ENCODE peak calls at places on chromosomes 12 and 14, in ten cellular contexts. B, P, U, O, R, W, M, C, Y and X are unnamed samples.

GRCh38 chr14:20434701-20435453 is 1.1 kb downstream of the KLHL33 start:
- DNase-seq in P (no peak), U (peak; percentile 18), B (no peak), W (no peak), Y (peak; percentile 44), M (no peak), O (no peak), C (no peak), R (peak; percentile 76), X (no peak)

GRCh38 chr12:62738611-62739010 is 196.3 kb downstream of the PPM1H start:
- DNase-seq in R (no peak), M (no peak), Y (no peak), B (no peak), C (no peak), W (no peak), O (no peak), U (no peak), P (no peak), X (no peak)

GRCh38 chr12:15444523-15444922 is 122.2 kb downstream of the PTPRO start:
- DNase-seq in W (no peak), M (no peak), O (no peak), R (no peak), P (no peak), U (no peak), Y (no peak), B (no peak), C (no peak), X (no peak)

GRCh38 chr12:32761716-32762115 is 6.0 kb upstream of the YARS2 start:
- DNase-seq in P (no peak), O (no peak), M (no peak), U (no peak), R (no peak), C (no peak), W (no peak), B (peak; percentile 73), Y (no peak), X (no peak)

GRCh38 chr12:71938728-71939385 is at the start of gene TPH2:
- DNase-seq in M (peak; percentile 31), W (peak; percentile 5), Y (peak; percentile 30), B (peak; percentile 81), U (peak; percentile 9), O (no peak), P (no peak), R (no peak), C (peak; percentile 31), X (peak; percentile 73)

GRCh38 chr12:98228619-98229538 is 286.5 kb upstream of the TMPO start:
- DNase-seq in O (no peak), R (no peak), Y (no peak), W (no peak), B (no peak), M (no peak), P (no peak), C (no peak), U (no peak), X (no peak)

GRCh38 chr12:15299947-15300346 is 22.4 kb upstream of the PTPRO start:
- DNase-seq in P (no peak), C (no peak), W (no peak), B (no peak), R (no peak), M (no peak), O (no peak), Y (no peak), U (no peak), X (no peak)

GRCh38 chr14:53493895-53494294 is 340.8 kb upstream of the DDHD1 start:
- DNase-seq in P (no peak), U (no peak), R (no peak), C (no peak), O (no peak), B (no peak), W (no peak), Y (no peak), M (no peak), X (no peak)

GRCh38 chr14:39432179-39432618 is at the start of gene FBXO33:
- DNase-seq in Y (peak; percentile 97), M (peak; percentile 92), R (peak; percentile 99), O (peak; percentile 76), P (peak; percentile 87), C (peak; percentile 97), B (peak; percentile 96), W (peak; percentile 88), U (peak; percentile 98), X (peak; percentile 98)

GRCh38 chr14:39430762-39431415 is 1.3 kb downstream of the FBXO33 start:
- DNase-seq in U (no peak), Y (no peak), O (no peak), W (no peak), B (peak; percentile 69), R (no peak), P (no peak), C (no peak), M (no peak), X (peak; percentile 67)

GRCh38 chr14:39432619-39433451 is 602 bp upstream of the FBXO33 start:
- DNase-seq in C (peak; percentile 94), Y (peak; percentile 92), B (peak; percentile 77), U (peak; percentile 95), P (peak; percentile 75), O (peak; percentile 64), W (peak; percentile 44), R (peak; percentile 97), M (peak; percentile 89), X (peak; percentile 80)

GRCh38 chr14:39433452-39433813 is 1.2 kb upstream of the FBXO33 start:
- DNase-seq in B (no peak), Y (no peak), O (no peak), R (no peak), U (no peak), M (no peak), P (no peak), C (no peak), W (no peak), X (no peak)

DNA sequence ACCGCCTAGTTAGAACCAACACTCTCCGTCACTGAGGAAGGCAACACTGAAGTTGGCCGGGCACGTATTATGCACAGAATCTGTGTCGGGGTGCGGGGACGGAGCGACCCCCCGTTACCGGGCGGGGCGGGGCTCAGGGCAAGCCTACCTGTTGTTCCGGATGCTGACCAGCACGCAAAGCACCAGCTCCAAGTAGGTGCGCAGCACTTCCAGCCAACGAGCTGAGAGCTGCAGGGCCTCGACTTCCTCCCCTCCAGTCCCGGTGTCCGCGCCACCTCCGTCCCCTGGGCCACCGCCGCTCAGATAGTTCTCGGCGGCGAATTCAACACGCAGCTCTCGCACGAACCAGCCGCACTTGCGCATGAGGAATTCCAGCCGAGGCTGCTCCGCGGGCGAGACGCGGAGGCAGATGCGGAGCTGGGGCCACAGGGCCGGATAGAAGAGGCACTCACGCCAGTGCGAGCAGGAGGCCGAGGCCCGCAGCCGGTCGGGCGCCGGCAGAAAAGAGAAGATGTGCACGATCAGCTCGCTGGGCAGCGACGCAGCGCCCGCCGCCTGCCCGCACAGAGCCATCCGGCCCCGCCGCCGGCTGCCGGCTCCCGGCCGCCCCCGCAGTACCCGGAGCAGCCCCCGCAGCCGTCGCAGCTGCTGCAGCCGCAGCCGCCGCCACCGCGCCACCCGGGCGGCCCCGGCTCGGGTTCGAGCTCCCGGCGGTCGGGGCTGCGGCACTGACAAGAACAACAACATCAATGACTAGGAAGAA is 636 bp downstream of the FBXO33 start:
- DNase-seq in O (no peak), B (peak; percentile 68), C (peak; percentile 58), M (peak; percentile 4), R (peak; percentile 91), U (peak; percentile 57), Y (peak; percentile 41), P (no peak), W (peak; percentile 25), X (peak; percentile 69)
- TF ChIP-seq POLR2A in O (peak; percentile 37), B (peak; percentile 50), C (no peak), M (no peak), R (peak; percentile 45), U (peak; percentile 37), Y (peak; percentile 62), P (peak; percentile 89), W (no peak), X (peak; percentile 85)

GRCh38 chr14:24146978-24147760 is at the start of gene RNF31:
- DNase-seq in C (peak; percentile 98), P (peak; percentile 95), W (peak; percentile 95), U (peak; percentile 99), O (peak; percentile 75), R (peak; percentile 100), M (peak; percentile 96), B (peak; percentile 99), Y (peak; percentile 99), X (peak; percentile 98)
- TF ChIP-seq POLR2A in C (no peak), P (peak; percentile 59), W (no peak), U (peak; percentile 61), O (peak; percentile 50), R (no peak), M (no peak), B (peak; percentile 34), Y (peak; percentile 56), X (peak; percentile 54)

GRCh38 chr12:54527631-54527929 is 21.8 kb upstream of the PDE1B start:
- DNase-seq in U (no peak), P (no peak), Y (no peak), M (no peak), B (no peak), C (no peak), R (no peak), W (no peak), O (no peak), X (no peak)
- TF ChIP-seq POLR2A in U (no peak), P (no peak), Y (no peak), M (no peak), B (no peak), C (no peak), R (no peak), W (no peak), O (no peak), X (no peak)

GRCh38 chr12:47835017-47835830 is 15.5 kb upstream of the HDAC7 start:
- DNase-seq in O (no peak), P (no peak), R (no peak), Y (no peak), W (no peak), B (peak; percentile 50), M (no peak), U (no peak), C (no peak), X (no peak)

GRCh38 chr12:47834199-47835016 is 14.7 kb upstream of the HDAC7 start:
- DNase-seq in R (no peak), M (no peak), O (no peak), C (no peak), Y (no peak), P (no peak), W (no peak), B (no peak), U (no peak), X (peak; percentile 82)

GRCh38 chr12:47829584-47829983 is 9.9 kb upstream of the HDAC7 start:
- DNase-seq in R (no peak), U (no peak), M (no peak), B (no peak), W (no peak), P (no peak), C (no peak), O (no peak), Y (no peak), X (no peak)

GRCh38 chr12:47833591-47834012 is 13.9 kb upstream of the HDAC7 start:
- DNase-seq in M (no peak), B (no peak), U (no peak), Y (no peak), C (no peak), R (no peak), W (no peak), P (no peak), O (no peak), X (peak; percentile 75)

DNA sequence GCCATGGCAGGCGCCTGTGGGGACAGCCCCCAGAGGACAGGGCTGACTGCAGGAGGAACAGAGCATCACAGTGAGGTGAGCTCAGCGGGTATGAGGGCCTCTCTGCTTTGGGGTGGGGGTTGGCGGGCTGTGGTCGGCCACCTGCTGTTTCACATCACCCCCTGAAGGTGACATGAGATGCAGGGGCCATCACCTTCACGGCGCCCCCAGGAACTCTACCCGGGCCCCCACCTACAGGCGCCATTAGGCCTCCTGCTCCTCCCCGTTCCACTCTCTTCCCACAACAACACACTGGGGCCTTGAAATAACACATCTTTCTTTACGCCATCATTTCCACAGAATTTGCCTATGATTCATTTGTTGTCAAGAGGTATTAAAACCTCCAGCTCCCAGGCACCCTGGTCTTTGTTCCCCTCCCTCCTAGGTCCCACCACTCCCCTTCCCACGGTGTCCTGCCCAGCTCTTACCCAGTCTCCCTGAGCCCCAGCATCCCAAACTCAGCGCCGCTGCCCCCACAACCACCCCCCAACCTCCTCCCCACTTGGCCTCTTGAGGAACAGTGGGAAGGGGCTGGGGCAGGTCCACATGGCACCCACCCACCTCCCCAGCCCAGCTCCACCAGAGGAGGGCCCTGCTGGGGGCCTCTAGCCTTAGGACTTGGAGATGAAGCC is 12.7 kb upstream of the HDAC7 start:
- DNase-seq in B (no peak), U (no peak), C (no peak), M (no peak), R (no peak), O (no peak), P (no peak), W (no peak), Y (no peak), X (no peak)
- TF ChIP-seq POLR2A in B (no peak), U (no peak), C (no peak), M (no peak), R (no peak), O (no peak), P (no peak), W (peak; percentile 31), Y (no peak), X (no peak)